ENCODE peak calls at places on chromosomes 6 and 20, in seven cellular contexts. V is cortex of kidney, P is NCI-H2171 treated with DMSO at 0.1 percent for 48 hours, Z is AG20443, D is HEK293T, O is AG08396, M is SJSA1. C is an unnamed sample.

GRCh38 chr20:47489448-47489872 is 12.2 kb upstream of the NCOA3 start:
- DNase-seq in Z (no peak), O (no peak), M (no peak), D (no peak), P (no peak), V (no peak), C (no peak)

GRCh38 chr6:46983007-46983411 is 59.1 kb downstream of the ADGRF1 start:
- DNase-seq in M (no peak), D (peak), V (no peak), O (no peak), P (no peak), Z (peak), C (no peak)

GRCh38 chr6:5315883-5316282 is 54.6 kb downstream of the FARS2 start:
- DNase-seq in P (peak), Z (peak), O (peak), M (no peak), D (no peak), V (no peak), C (peak)

GRCh38 chr6:57313711-57314471 is 3.5 kb upstream of the PRIM2 start:
- DNase-seq in O (peak), M (peak), D (no peak), P (no peak), V (no peak), Z (peak), C (peak)

GRCh38 chr6:155340464-155341129 is 26.3 kb upstream of the TFB1M start:
- DNase-seq in Z (peak), O (peak), D (no peak), P (no peak), M (no peak), V (no peak), C (no peak)

GRCh38 chr20:63060057-63060991 is 53.6 kb upstream of the BHLHE23 start:
- DNase-seq in P (peak), Z (peak), O (peak), D (no peak), V (no peak), M (peak), C (peak)

GRCh38 chr6:100880149-100880900 is 804 bp downstream of the ASCC3 start:
- DNase-seq in O (no peak), P (peak), Z (no peak), M (no peak), D (no peak), V (no peak), C (no peak)

GRCh38 chr6:80331522-80331921 is 225.1 kb downstream of the BCKDHB start:
- DNase-seq in Z (no peak), V (no peak), P (peak), O (no peak), D (no peak), M (no peak), C (no peak)